ENCODE peak calls at places on chromosomes 2 and 18, in four cellular contexts. One of them, this sample, is unnamed.

GRCh38 chr2:202758638-202759037 is 112.9 kb downstream of the ICA1L start:
- DNase-seq in Panc1: no peak
- DNase-seq in breast epithelium: no peak
- DNase-seq in Peyer's patch: no peak
- DNase-seq in this sample: no peak

GRCh38 chr2:180790891-180791290 is 189.5 kb upstream of the UBE2E3 start:
- DNase-seq in Panc1: peak; percentile 10
- DNase-seq in breast epithelium: no peak
- DNase-seq in Peyer's patch: no peak
- DNase-seq in this sample: no peak

GRCh38 chr2:455046-455705 is 167.3 kb upstream of the ALKAL2 start:
- DNase-seq in Panc1: no peak
- DNase-seq in breast epithelium: no peak
- DNase-seq in Peyer's patch: no peak
- DNase-seq in this sample: no peak

GRCh38 chr2:27929916-27930486 is 39.5 kb downstream of the BABAM2 start:
- DNase-seq in Panc1: no peak
- DNase-seq in breast epithelium: no peak
- DNase-seq in Peyer's patch: peak; percentile 53
- DNase-seq in this sample: no peak

GRCh38 chr2:47559079-47559684 is 156.2 kb downstream of the MSH2 start:
- DNase-seq in Panc1: no peak
- DNase-seq in breast epithelium: no peak
- DNase-seq in Peyer's patch: no peak
- DNase-seq in this sample: no peak

GRCh38 chr2:204664708-204665121 is 119.4 kb downstream of the PARD3B start:
- DNase-seq in Panc1: no peak
- DNase-seq in breast epithelium: no peak
- DNase-seq in Peyer's patch: no peak
- DNase-seq in this sample: no peak

GRCh38 chr2:168431301-168432024 is 24.6 kb upstream of the CERS6 start:
- DNase-seq in Panc1: no peak
- DNase-seq in breast epithelium: no peak
- DNase-seq in Peyer's patch: no peak
- DNase-seq in this sample: no peak

GRCh38 chr18:23618862-23619387 is 32.6 kb upstream of the NPC1 start:
- DNase-seq in Panc1: no peak
- DNase-seq in breast epithelium: peak; percentile 28
- DNase-seq in Peyer's patch: no peak
- DNase-seq in this sample: peak; percentile 74

GRCh38 chr18:74733592-74733991 is 135.9 kb downstream of the ZNF407 start:
- DNase-seq in Panc1: no peak
- DNase-seq in breast epithelium: no peak
- DNase-seq in Peyer's patch: no peak
- DNase-seq in this sample: no peak

GRCh38 chr2:120175000-120175581 is 48.1 kb downstream of the TMEM185B start:
- DNase-seq in Panc1: peak; percentile 25
- DNase-seq in breast epithelium: no peak
- DNase-seq in Peyer's patch: no peak
- DNase-seq in this sample: no peak

GRCh38 chr18:23982154-23983071 is 32.1 kb upstream of the TTC39C start:
- DNase-seq in Panc1: no peak
- DNase-seq in breast epithelium: no peak
- DNase-seq in Peyer's patch: peak; percentile 59
- DNase-seq in this sample: no peak

GRCh38 chr2:20629581-20630291 is 21.2 kb downstream of the HS1BP3 start:
- DNase-seq in Panc1: no peak
- DNase-seq in breast epithelium: no peak
- DNase-seq in Peyer's patch: peak; percentile 37
- DNase-seq in this sample: no peak

GRCh38 chr2:112880081-112880531 is 30.9 kb upstream of the IL37 start:
- DNase-seq in Panc1: no peak
- DNase-seq in breast epithelium: no peak
- DNase-seq in Peyer's patch: no peak
- DNase-seq in this sample: no peak

GRCh38 chr2:18456026-18456425 is 104.4 kb downstream of the RDH14 start:
- DNase-seq in Panc1: no peak
- DNase-seq in breast epithelium: no peak
- DNase-seq in Peyer's patch: no peak
- DNase-seq in this sample: no peak

GRCh38 chr2:9763356-9764152 is 79.7 kb upstream of the TAF1B start:
- DNase-seq in Panc1: no peak
- DNase-seq in breast epithelium: no peak
- DNase-seq in Peyer's patch: no peak
- DNase-seq in this sample: no peak

GRCh38 chr2:223204537-223204936 is 152.5 kb downstream of the KCNE4 start:
- DNase-seq in Panc1: no peak
- DNase-seq in breast epithelium: no peak
- DNase-seq in Peyer's patch: no peak
- DNase-seq in this sample: no peak

GRCh38 chr2:144014108-144014507 is 505.8 kb downstream of the ZEB2 start:
- DNase-seq in Panc1: no peak
- DNase-seq in breast epithelium: no peak
- DNase-seq in Peyer's patch: no peak
- DNase-seq in this sample: no peak

GRCh38 chr2:142973160-142973821 is 95.8 kb downstream of the KYNU start:
- DNase-seq in Panc1: no peak
- DNase-seq in breast epithelium: no peak
- DNase-seq in Peyer's patch: no peak
- DNase-seq in this sample: no peak

GRCh38 chr2:219421323-219421722 is 3.1 kb downstream of the DES start:
- DNase-seq in Panc1: no peak
- DNase-seq in breast epithelium: no peak
- DNase-seq in Peyer's patch: no peak
- DNase-seq in this sample: no peak

GRCh38 chr2:207765541-207765940 is 4.2 kb downstream of the FZD5 start:
- DNase-seq in Panc1: no peak
- DNase-seq in breast epithelium: no peak
- DNase-seq in Peyer's patch: no peak
- DNase-seq in this sample: no peak

GRCh38 chr2:69449906-69450305 is 12.7 kb upstream of the NFU1 start:
- DNase-seq in Panc1: no peak
- DNase-seq in breast epithelium: no peak
- DNase-seq in Peyer's patch: no peak
- DNase-seq in this sample: no peak

GRCh38 chr2:120625865-120626560 is 109.7 kb upstream of the GLI2 start:
- DNase-seq in Panc1: no peak
- DNase-seq in breast epithelium: peak; percentile 90
- DNase-seq in Peyer's patch: no peak
- DNase-seq in this sample: peak; percentile 89

GRCh38 chr2:174117951-174118930 is 130.1 kb downstream of the OLA1 start:
- DNase-seq in Panc1: no peak
- DNase-seq in breast epithelium: no peak
- DNase-seq in Peyer's patch: no peak
- DNase-seq in this sample: no peak

GRCh38 chr2:16625201-16625729 is 40.4 kb downstream of the CYRIA start:
- DNase-seq in Panc1: no peak
- DNase-seq in breast epithelium: no peak
- DNase-seq in Peyer's patch: no peak
- DNase-seq in this sample: peak; percentile 67
- H3K4me1 ChIP-seq in Panc1: no peaks in the 10 kb centered on the region
- H3K4me1 ChIP-seq in breast epithelium: peaks cover 6% of the 10 kb centered on the region
- H3K4me1 ChIP-seq in Peyer's patch: no peaks in the 10 kb centered on the region
- H3K4me1 ChIP-seq in this sample: peaks cover 73% of the 10 kb centered on the region

GRCh38 chr18:49207373-49207772 is 253.1 kb downstream of the DYM start:
- DNase-seq in Panc1: no peak
- DNase-seq in breast epithelium: no peak
- DNase-seq in Peyer's patch: no peak
- DNase-seq in this sample: no peak
- H3K4me3 ChIP-seq in Panc1: no peak overlapping the region
- H3K4me3 ChIP-seq in breast epithelium: no peak overlapping the region
- H3K4me3 ChIP-seq in Peyer's patch: no peak overlapping the region
- H3K4me3 ChIP-seq in this sample: no peak overlapping the region

GRCh38 chr18:12088096-12088495 is 5.5 kb upstream of the ANKRD62 start:
- DNase-seq in Panc1: no peak
- DNase-seq in breast epithelium: no peak
- DNase-seq in Peyer's patch: no peak
- DNase-seq in this sample: no peak

GRCh38 chr18:12091742-12092141 is 1.9 kb upstream of the ANKRD62 start:
- DNase-seq in Panc1: no peak
- DNase-seq in breast epithelium: no peak
- DNase-seq in Peyer's patch: no peak
- DNase-seq in this sample: no peak

GRCh38 chr18:12088731-12089375 is 4.8 kb upstream of the ANKRD62 start:
- DNase-seq in Panc1: no peak
- DNase-seq in breast epithelium: no peak
- DNase-seq in Peyer's patch: no peak
- DNase-seq in this sample: no peak

GRCh38 chr18:12093520-12094257 is at the start of gene ANKRD62:
- DNase-seq in Panc1: no peak
- DNase-seq in breast epithelium: no peak
- DNase-seq in Peyer's patch: no peak
- DNase-seq in this sample: no peak

GRCh38 chr18:12092398-12093229 is 1.0 kb upstream of the ANKRD62 start:
- DNase-seq in Panc1: no peak
- DNase-seq in breast epithelium: no peak
- DNase-seq in Peyer's patch: no peak
- DNase-seq in this sample: no peak
- H3K27ac ChIP-seq in Panc1: no peak overlapping the region
- H3K27ac ChIP-seq in breast epithelium: no peak overlapping the region
- H3K27ac ChIP-seq in Peyer's patch: no peak overlapping the region
- H3K27ac ChIP-seq in this sample: no peak overlapping the region

DNA sequence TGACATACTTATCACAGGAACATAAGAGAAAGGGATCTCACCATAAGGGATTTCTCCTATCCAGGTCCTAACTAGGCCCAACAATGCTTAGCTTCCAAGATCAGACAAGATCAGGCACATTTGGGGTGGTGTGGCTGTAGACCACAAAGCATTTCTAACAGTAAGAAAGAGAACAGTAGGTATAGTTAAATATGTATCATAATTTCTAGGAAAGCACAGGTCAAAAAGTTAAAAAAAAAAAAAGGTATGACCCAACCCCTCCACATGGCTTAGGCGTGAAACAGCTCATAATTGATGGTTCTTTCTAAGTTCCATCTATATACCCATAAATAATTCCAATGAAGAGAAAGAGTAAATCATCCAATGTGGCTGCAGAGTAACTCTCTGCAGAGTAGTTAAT is 6.9 kb downstream of the PRKD3 start:
- DNase-seq in Panc1: no peak
- DNase-seq in breast epithelium: no peak
- DNase-seq in Peyer's patch: no peak
- DNase-seq in this sample: no peak
- H3K4me1 ChIP-seq in Panc1: peaks cover 9% of the 10 kb centered on the region
- H3K4me1 ChIP-seq in breast epithelium: no peaks in the 10 kb centered on the region
- H3K4me1 ChIP-seq in Peyer's patch: no peaks in the 10 kb centered on the region
- H3K4me1 ChIP-seq in this sample: peaks cover 35% of the 10 kb centered on the region

DNA sequence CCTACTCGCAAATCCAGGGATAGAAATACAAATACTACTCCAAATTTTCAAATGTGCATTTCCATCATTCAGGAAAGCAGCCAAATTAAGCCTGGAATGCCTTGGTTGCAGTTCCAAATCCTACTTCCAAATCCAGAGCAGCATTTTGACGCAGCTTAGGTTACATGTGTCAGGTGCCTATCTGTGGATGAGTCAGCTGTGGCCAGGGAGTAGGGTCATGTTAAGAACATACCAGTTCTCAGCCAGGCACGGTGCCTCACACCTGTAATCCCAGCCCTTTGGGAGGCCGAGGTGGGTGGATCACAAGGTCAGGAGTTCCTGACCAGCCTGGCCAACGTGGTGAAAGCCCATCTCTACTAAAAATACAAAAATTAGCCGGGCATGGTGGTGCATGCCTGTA is 17.0 kb downstream of the SLC30A6 start:
- DNase-seq in Panc1: no peak
- DNase-seq in breast epithelium: no peak
- DNase-seq in Peyer's patch: no peak
- DNase-seq in this sample: no peak
- H3K4me3 ChIP-seq in Panc1: no peak overlapping the region
- H3K4me3 ChIP-seq in breast epithelium: no peak overlapping the region
- H3K4me3 ChIP-seq in Peyer's patch: no peak overlapping the region
- H3K4me3 ChIP-seq in this sample: no peak overlapping the region

This sample was measured in upper lobe of right lung.